ENCODE peak calls at places on chromosomes 13 and 19, in ten cellular contexts. K is heart right ventricle; N is right lobe of liver; W is tibial nerve; P is CD8-positive, alpha-beta T cell; L is ascending aorta; V is uterus; G is tibial artery; R is astrocyte; O is transverse colon. X is an unnamed sample. For H3K4me1, the result is how much of the 10 kb centered on the place peaks cover.

GRCh38 chr13:86932935-86933334 is 738.2 kb upstream of the SLITRK5 start:
- DNase-seq in K (no peak), N (no peak), W (no peak), P (no peak), L (no peak), V (no peak), G (no peak), R (peak), O (no peak), X (no peak)

GRCh38 chr13:45194081-45194939 is 6.5 kb downstream of the KCTD4 start:
- DNase-seq in K (peak), N (no peak), W (peak), P (no peak), L (no peak), V (no peak), G (no peak), R (peak), O (peak), X (peak)

GRCh38 chr19:16232127-16232526 is 34.4 kb downstream of the AP1M1 start:
- DNase-seq in K (no peak), N (no peak), W (no peak), P (no peak), L (no peak), V (no peak), G (no peak), R (no peak), O (no peak), X (no peak)

GRCh38 chr19:29844891-29845575 is 33.2 kb downstream of the CCNE1 start:
- DNase-seq in K (peak), N (peak), W (peak), P (peak), L (peak), V (peak), G (peak), R (peak), O (peak), X (peak)

GRCh38 chr19:40084948-40085347 is 5.8 kb downstream of the ZNF780A start:
- DNase-seq in K (no peak), N (no peak), W (no peak), P (no peak), L (no peak), V (no peak), G (no peak), R (no peak), O (no peak), X (no peak)

GRCh38 chr19:56348289-56348877 is 33.7 kb upstream of the ZSCAN5A start:
- DNase-seq in K (no peak), N (no peak), W (no peak), P (no peak), L (no peak), V (no peak), G (no peak), R (no peak), O (no peak), X (no peak)

GRCh38 chr13:26839682-26840081 is 79.1 kb upstream of the GPR12 start:
- DNase-seq in K (no peak), N (peak), W (no peak), P (no peak), L (no peak), V (no peak), G (no peak), R (no peak), O (no peak), X (no peak)

GRCh38 chr19:38551450-38551813 is 66.3 kb downstream of the MAP4K1 start:
- DNase-seq in K (no peak), N (no peak), W (no peak), P (no peak), L (no peak), V (no peak), G (no peak), R (no peak), O (no peak), X (no peak)

GRCh38 chr13:34346626-34347025 is 528.7 kb downstream of the RFC3 start:
- DNase-seq in K (no peak), N (no peak), W (no peak), P (no peak), L (no peak), V (no peak), G (no peak), R (peak), O (no peak), X (no peak)
- H3K27ac ChIP-seq in K (no peak), N (no peak), W (no peak), P (no peak), L (no peak), V (no peak), G (no peak), R (no peak), O (no peak), X (no peak)

GRCh38 chr19:10766681-10767201 is 48.9 kb downstream of the DNM2 start:
- DNase-seq in K (no peak), N (no peak), W (no peak), P (no peak), L (no peak), V (no peak), G (no peak), R (peak), O (no peak), X (no peak)
- H3K4me1 ChIP-seq in K (half or more), N (half or more), W (under half), P (under half), L (under half), V (under half), G (half or more), R (under half), O (half or more), X (half or more)

DNA sequence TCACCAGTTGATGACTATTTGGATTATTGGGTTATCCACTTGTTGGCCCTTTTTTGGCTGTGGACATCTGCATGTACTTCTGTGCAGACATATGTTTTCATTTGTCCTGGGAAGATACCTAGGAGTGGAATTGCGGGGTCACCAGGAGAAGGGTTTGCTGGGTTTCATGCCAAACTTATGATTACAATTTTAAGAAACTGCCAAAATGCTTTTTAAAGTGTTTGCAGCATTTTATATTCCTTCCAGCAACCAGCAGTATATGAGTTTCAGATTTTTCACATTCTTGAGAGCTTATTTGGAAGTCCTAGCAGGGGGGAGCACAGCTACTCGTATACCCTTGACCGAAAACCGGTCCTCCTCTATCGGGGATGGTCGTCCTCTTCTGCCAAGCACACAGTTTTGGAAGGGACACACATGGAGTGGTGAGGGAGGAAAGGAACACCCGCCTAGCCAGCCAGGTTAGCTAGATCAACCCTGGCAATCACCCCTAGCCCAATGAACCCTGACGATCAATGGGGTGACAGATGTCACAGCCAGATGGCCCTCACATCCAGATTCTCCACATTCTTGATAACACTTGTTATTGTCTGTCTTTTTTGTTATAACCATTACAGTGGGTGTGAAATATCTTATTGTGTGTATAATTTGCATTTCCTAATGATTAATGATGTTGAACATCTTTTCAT is 26.7 kb upstream of the RNF113B start:
- DNase-seq in K (no peak), N (no peak), W (no peak), P (no peak), L (no peak), V (no peak), G (no peak), R (peak), O (no peak), X (no peak)
- TF ChIP-seq CTCF in K (no peak), N (no peak), W (no peak), P (no peak), L (no peak), V (no peak), G (no peak), R (no peak), O (no peak), X (no peak)

DNA sequence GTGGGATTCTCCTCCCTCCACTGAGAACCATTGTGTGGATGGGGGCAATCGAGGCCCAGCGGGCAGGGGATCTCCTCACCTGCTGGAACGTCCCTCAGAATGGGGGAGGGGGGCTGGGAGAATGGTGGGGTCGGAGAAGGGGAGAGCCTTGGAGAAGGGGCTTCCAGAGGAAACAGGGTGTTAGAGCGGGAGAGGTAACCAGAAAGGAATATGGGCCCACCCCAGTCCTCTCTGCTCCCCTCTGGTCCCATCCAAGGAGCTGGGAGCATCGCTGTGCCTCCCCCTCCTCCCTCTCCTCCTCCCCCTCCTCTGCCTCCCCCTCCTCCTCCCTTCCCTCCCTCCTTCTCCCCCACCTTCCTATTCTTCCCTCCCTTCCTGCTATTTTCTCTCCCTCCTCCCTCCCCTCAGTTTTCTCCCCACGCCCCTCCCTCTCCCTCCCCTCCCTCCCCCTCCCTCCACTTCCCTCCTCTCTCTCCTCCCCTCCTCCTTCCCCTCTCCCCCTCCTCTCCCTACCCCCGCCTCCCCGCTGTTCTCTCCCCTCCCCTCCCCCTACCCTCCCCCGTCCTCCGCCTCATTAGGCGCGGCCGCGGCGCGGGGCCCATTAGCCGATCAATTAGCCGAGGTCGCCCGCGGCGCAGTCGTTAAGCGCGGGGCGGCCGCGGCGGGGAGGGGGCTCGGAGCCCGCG is 15.5 kb downstream of the TLE5 start:
- DNase-seq in K (peak), N (no peak), W (no peak), P (no peak), L (no peak), V (peak), G (no peak), R (no peak), O (peak), X (no peak)
- H3K27ac ChIP-seq in K (peak), N (no peak), W (peak), P (no peak), L (peak), V (peak), G (peak), R (no peak), O (peak), X (peak)

DNA sequence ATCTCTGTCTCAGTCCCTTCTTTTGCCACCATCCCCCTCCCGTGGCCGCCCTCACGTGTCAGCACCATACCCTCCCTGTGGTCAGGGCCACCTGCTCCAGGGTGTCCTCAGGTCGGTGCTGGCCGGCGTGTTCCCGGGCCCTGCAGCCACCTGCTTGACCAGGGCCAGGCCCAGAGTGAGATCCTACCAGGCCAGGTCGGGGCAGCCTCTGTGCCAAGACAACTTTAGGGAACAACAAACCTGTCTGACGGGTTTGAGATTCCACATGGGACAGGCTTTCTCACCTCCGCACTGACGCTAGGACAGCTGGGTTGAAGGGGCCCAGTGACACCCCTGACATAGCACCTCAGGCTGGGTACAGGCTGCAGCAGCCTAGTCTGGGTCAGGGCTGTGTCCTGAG is 7.5 kb upstream of the SBNO2 start:
- DNase-seq in K (no peak), N (no peak), W (no peak), P (no peak), L (no peak), V (no peak), G (no peak), R (no peak), O (peak), X (peak)
- H3K4me1 ChIP-seq in K (under half), N (under half), W (under half), P (under half), L (under half), V (under half), G (under half), R (under half), O (under half), X (under half)

DNA sequence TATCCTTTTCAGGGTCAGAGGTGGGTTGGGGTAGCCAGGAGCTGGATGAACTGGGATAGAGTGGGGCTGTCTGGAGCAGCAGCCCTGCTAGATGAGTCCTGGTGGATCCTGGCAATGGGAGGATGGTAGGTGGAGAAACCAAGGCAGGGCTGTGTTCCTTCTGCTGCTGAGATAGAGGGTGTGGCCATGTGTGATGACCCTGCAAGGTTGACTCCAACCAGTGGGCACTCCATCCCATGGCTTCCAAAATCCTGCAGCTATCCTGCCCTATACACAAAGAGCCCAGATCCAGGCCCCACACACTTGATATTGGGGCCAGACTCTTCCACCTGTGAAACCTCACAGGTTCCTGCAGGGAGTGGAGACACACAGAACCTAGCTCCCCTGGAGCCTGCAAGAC is 2.4 kb upstream of the ZNF446 start:
- DNase-seq in K (no peak), N (no peak), W (no peak), P (no peak), L (no peak), V (no peak), G (no peak), R (no peak), O (no peak), X (peak)
- TF ChIP-seq CTCF in K (no peak), N (no peak), W (no peak), P (no peak), L (no peak), V (no peak), G (no peak), R (no peak), O (no peak), X (no peak)

X was measured in left lung.